ENCODE peak calls at places on chromosomes 2 and 18, in eight cellular contexts. Q, B, G, Y, J, W, E and M are unnamed samples.

GRCh38 chr2:234491897-234492296 is 5.0 kb downstream of the ARL4C start:
- DNase-seq in G (no peak), W (no peak), J (no peak), Q (no peak), E (no peak), B (no peak), Y (no peak), M (no peak)

GRCh38 chr2:66575625-66576371 is 140.9 kb downstream of the MEIS1 start:
- DNase-seq in Y (peak), B (peak), G (peak), E (peak), Q (no peak), J (peak), W (peak), M (no peak)

GRCh38 chr2:129923265-129924141 is 56.0 kb upstream of the RAB6C start:
- DNase-seq in B (peak), Y (peak), W (no peak), Q (peak), E (no peak), G (no peak), J (no peak), M (peak)

GRCh38 chr2:88116669-88117432 is 11.0 kb downstream of the FABP1 start:
- DNase-seq in G (no peak), Q (no peak), J (no peak), W (no peak), B (no peak), E (no peak), Y (no peak), M (no peak)

GRCh38 chr2:12424820-12425219 is 291.9 kb upstream of the TRIB2 start:
- DNase-seq in E (peak), Q (no peak), W (peak), Y (no peak), J (no peak), G (peak), B (no peak), M (no peak)

GRCh38 chr18:59547691-59548182 is 149.5 kb downstream of the CCBE1 start:
- DNase-seq in J (no peak), W (no peak), Y (peak), G (no peak), B (no peak), E (peak), Q (no peak), M (no peak)

GRCh38 chr2:158685646-158686045 is 109.5 kb upstream of the DAPL1 start:
- DNase-seq in B (no peak), Y (no peak), G (no peak), Q (no peak), J (no peak), W (no peak), E (no peak), M (no peak)

GRCh38 chr18:48229445-48230052 is 179.6 kb downstream of the ZBTB7C start:
- DNase-seq in Y (no peak), J (no peak), E (peak), G (peak), B (no peak), Q (no peak), W (no peak), M (no peak)

GRCh38 chr2:47339745-47340541 is 63.0 kb upstream of the MSH2 start:
- DNase-seq in G (no peak), Q (peak), Y (no peak), E (no peak), W (no peak), J (no peak), B (no peak), M (peak)

GRCh38 chr18:2223859-2224258 is 347.4 kb downstream of the METTL4 start:
- DNase-seq in B (peak), E (no peak), Y (no peak), J (no peak), G (no peak), Q (peak), W (no peak), M (peak)

DNA sequence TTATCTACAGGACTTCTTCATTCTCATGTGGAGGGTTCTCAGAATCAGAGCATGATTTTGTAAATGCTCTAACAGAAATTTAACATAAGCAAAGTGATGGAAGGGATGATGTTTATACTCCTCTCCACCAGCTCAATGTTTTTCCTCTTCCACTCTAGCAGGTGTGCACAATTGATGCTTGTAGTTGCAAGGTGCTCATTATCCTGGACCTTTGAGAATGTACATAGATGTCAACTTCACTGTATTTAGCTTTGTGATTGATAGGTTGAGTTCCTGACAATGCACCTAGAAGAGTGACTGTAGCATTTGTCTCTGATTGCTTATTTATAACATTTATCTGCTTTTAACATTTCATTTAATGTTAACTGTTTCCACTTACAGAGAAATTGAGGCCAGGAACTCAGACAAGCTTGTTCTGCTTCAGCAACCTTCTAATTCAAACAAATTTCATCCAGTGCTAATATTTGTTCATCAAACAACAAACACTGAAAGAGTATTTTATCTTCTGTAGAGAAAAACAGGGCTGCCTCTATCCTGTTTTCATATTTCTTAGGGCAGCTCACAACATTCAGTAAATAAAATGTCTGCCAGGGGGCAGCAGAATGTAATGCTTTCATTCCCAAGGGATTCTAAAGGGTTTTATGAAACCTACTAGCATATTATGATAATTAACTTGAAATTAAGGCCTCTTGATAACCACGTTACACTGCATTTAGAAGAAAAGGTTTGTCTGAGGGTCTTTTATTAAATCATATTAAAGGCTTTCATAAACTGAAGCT is 127.9 kb upstream of the NOL4 start:
- DNase-seq in Q (no peak), W (no peak), Y (no peak), E (no peak), B (peak), G (no peak), J (no peak), M (peak)
- TF ChIP-seq CTCF in Q (no peak), W (no peak), Y (no peak), E (no peak), B (no peak), G (no peak), J (no peak), M (no peak)

GRCh38 chr2:189382668-189383067 is 58.6 kb upstream of the WDR75 start:
- DNase-seq in J (no peak), E (no peak), B (no peak), G (no peak), W (no peak), Y (no peak), Q (no peak), M (no peak)

GRCh38 chr2:189391201-189391600 is 50.1 kb upstream of the WDR75 start:
- DNase-seq in W (no peak), Q (no peak), G (no peak), J (no peak), B (no peak), Y (no peak), E (no peak), M (no peak)

GRCh38 chr2:189386741-189387140 is 54.5 kb upstream of the WDR75 start:
- DNase-seq in B (no peak), W (no peak), G (no peak), Q (no peak), E (no peak), J (no peak), Y (no peak), M (no peak)
- TF ChIP-seq POLR2A in B (no peak), W (no peak), G (no peak), Q (no peak), E (no peak), J (no peak), Y (no peak), M (no peak)

DNA sequence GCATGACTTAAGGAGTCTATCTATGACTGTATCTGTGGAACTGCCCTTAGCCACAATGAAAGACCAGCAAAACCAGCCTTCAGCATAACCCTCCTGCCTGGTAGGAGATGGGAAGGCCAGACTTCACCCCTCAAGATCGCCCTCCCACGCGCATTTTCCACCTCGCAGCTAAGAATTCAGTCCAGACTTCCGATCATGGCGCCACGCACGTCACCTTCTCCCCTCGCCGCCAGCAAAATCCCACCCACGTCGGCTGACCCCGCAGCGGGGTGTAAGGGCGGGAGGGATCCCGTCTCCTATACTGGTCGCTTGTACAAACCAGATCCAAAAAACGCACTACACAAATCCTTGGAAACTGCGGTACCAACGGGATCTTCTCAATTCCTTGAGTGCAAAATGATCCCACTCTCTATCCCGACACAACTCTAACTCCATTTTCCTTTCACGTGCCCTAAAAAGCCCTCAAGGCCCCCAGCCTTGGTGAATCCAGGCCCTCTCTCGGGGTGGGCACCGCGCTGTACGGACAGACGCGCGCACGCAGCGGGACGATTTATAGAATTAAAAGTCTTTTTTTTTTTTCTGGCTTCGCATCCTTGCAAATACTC is 1.0 kb upstream of the BMPR2 start:
- DNase-seq in W (peak), Q (no peak), B (peak), G (peak), Y (no peak), E (peak), J (peak), M (peak)
- TF ChIP-seq CTCF in W (no peak), Q (no peak), B (no peak), G (no peak), Y (no peak), E (no peak), J (no peak), M (peak)

GRCh38 chr2:32355976-32356734 is 668 bp upstream of the BIRC6 start:
- DNase-seq in W (no peak), G (no peak), J (no peak), B (no peak), Q (no peak), Y (no peak), E (no peak), M (peak)

GRCh38 chr2:32363588-32363987 is 6.8 kb downstream of the BIRC6 start:
- DNase-seq in J (no peak), E (no peak), G (no peak), Q (no peak), B (no peak), W (no peak), Y (no peak), M (no peak)

GRCh38 chr2:32356735-32357544 is at the start of gene BIRC6:
- DNase-seq in Q (peak), W (peak), Y (peak), B (peak), E (peak), G (peak), J (peak), M (peak)

GRCh38 chr2:32360416-32360815 is 3.6 kb downstream of the BIRC6 start:
- DNase-seq in E (no peak), W (no peak), B (no peak), J (no peak), Y (no peak), Q (no peak), G (no peak), M (no peak)

DNA sequence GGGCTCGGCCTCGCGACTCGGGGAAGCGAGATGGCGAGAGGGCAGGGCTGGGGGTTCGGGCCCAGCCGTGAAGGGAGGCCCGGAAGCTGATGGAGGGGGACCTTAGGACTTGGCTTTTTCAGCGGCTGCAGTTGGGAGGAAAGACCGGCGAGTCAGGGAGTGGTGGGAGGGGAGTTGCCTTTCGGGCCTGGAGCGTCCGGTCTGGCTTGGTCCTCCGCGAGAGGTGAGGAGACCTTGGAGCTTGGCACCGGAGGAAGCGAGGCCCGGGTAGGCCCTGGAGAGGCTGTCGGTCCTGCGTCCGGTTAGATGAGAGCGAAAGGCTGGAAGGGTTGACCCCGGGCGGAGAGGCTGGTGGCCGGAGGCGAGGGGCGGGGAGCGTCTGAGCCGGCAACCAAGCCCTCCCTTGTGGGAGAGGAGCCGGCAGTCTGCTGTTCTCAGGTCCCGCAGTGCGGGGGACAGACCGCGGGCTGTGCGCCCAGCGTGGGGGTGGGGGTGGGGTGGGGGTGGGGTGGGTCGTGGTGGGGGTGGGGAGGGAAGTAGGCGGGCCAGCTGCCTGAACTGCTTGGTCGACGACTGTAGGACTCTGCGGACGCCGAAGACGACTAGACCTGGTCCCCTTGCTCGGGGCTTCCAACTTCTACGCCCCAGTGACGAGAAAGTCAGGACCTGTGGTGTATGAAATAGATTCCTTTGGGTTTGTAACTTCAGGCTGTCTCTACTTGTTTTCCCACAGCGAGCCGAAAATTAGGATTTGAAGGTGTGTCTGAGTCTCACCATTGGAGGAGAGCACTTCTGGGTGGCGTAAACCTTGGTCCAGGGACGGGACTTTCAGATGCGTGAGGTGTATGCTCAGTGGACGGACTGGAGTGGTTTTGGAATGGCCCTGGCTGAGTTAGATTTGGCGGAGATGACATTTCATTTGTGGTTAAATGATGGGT is 991 bp downstream of the BIRC6 start:
- DNase-seq in J (peak), B (peak), W (peak), E (peak), G (peak), Q (peak), Y (peak), M (peak)
- TF ChIP-seq POLR2A in J (no peak), B (peak), W (no peak), E (no peak), G (no peak), Q (no peak), Y (no peak), M (no peak)

DNA sequence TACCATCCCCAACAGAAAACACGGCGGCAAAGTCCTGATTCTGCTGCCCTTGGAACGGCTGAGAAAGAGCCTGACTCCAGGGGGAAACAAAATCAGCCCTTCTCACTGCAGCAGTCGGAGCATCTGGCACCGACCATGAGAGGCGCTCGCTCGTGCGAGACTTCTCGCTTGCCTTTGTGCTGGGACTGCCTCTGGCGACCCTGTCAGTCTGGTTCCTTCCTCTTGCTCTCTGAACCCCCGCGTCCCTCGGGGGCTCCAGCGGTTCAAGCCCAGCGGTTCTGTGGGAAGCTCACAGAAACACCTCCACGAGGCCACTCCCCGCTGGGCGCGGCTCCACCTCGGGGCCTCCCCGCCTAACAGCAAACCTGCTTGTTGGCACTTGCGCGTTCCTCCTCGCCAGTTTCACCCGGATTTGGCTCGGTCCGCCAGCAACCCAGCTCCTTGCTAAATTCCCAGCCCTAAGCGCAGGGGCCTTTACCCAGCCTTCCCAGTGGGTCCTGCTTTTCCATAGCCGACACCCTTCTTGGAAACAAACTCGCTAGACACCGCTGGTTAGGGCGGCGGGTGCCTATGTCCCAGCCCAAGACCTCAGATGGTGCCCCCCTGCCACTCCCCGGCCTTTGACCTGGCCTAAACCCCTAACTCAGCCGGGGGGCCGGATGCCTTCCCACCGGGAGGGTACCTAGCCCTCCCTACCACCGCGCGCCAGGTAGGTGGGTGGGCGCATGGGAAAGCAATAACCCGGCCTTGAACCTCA is 2.2 kb downstream of the RND3 start:
- DNase-seq in E (peak), B (peak), J (peak), G (peak), Y (no peak), W (peak), Q (no peak), M (no peak)
- TF ChIP-seq CTCF in E (peak), B (peak), J (no peak), G (no peak), Y (no peak), W (no peak), Q (no peak), M (no peak)

DNA sequence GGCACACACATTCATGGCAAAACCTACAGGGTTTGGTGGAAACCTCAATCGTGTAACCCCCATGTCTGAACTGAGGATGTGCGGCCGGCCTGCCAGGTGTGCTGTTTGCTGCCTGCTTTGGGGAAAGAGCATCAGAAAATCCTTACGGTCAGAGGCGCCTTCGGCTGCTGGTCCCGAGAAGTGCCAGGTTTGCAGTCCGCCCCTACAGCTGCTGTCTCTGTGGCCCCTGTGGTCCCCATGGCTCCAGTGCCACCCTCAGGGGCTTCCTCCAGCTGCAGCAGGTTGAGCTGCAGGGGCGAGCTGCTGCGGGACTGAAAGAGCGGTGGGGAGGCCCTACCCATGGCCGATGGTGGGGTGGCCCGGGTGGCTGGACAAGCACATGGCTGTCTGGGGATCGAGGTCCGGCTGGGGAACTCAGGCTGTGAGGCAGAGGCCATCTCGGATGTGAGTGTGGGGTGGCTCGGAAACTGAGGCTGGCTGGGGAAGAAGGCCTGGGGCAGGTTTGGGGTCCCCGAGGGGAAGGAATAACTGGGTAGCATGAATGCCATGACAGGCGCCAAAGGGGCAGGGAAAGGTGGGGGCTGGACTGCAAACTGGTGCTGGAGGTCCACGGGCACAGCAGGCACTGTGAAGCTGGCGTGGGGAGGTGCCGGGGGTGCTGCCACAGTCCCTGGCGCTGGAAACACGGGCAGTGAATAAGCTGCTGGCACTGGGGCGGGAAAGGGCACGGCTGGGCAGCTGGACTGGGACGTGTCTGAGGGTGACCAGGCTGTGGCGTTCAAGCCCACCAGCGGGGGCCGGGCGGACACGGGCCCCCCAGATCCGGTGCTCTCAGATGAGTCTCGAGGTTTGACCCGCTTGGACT is 13.2 kb upstream of the HES6 start:
- DNase-seq in J (peak), E (no peak), Q (no peak), Y (no peak), B (no peak), G (no peak), W (no peak), M (no peak)
- TF ChIP-seq POLR2A in J (no peak), E (no peak), Q (no peak), Y (no peak), B (no peak), G (no peak), W (no peak), M (no peak)

DNA sequence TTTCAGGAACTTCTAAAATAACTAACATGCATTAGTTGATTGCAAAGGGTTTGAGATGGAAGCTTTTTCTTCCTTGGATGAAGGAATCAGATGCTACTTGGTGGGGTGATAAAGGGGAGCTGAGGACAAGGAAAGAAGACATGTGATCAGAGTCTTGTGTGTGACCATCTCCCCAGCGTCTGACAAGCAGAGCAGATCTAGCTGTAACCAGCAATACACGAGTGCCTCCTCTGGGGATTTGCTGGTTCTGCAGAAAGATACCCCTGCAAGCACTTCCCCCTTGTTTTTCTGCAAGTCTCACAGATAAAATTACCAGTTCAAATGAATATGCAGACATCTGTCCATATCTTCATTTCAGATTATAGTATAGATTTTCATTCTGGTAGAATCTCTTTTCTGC is 2.7 kb downstream of the CDH7 start:
- DNase-seq in B (no peak), G (no peak), J (no peak), W (no peak), E (no peak), Y (no peak), Q (no peak), M (peak)
- TF ChIP-seq CTCF in B (no peak), G (no peak), J (no peak), W (no peak), E (no peak), Y (no peak), Q (no peak), M (peak)